ENCODE peak calls at places on chromosomes 16 and 17, in five cellular contexts. M, Q, U, P and Z are unnamed samples.

GRCh38 chr17:78075545-78075944 is 53.0 kb downstream of the TMC6 start:
- DNase-seq in M (no peak), Q (no peak), U (no peak), P (no peak), Z (no peak)

GRCh38 chr17:40555296-40556190 is 9.7 kb downstream of the CCR7 start:
- DNase-seq in M (no peak), Q (no peak), U (no peak), P (no peak), Z (no peak)

GRCh38 chr16:89044394-89045180 is 49.1 kb upstream of the ACSF3 start:
- DNase-seq in M (no peak), Q (no peak), U (no peak), P (no peak), Z (peak)

GRCh38 chr16:14002416-14002815 is 68.7 kb upstream of the MRTFB start:
- DNase-seq in M (no peak), Q (no peak), U (no peak), P (no peak), Z (no peak)

GRCh38 chr16:84058664-84059063 is 16.1 kb upstream of the SLC38A8 start:
- DNase-seq in M (no peak), Q (no peak), U (no peak), P (no peak), Z (no peak)

GRCh38 chr17:56908061-56908542 is 5.7 kb downstream of the TRIM25 start:
- DNase-seq in M (no peak), Q (peak), U (no peak), P (no peak), Z (no peak)

GRCh38 chr16:17412221-17412620 is 58.5 kb downstream of the XYLT1 start:
- DNase-seq in M (no peak), Q (no peak), U (no peak), P (no peak), Z (no peak)

GRCh38 chr16:80778707-80779106 is 25.7 kb downstream of the CDYL2 start:
- DNase-seq in M (no peak), Q (no peak), U (no peak), P (no peak), Z (no peak)

GRCh38 chr16:11402051-11402744 is 56.9 kb downstream of the RMI2 start:
- DNase-seq in M (no peak), Q (no peak), U (no peak), P (no peak), Z (no peak)

GRCh38 chr17:50668838-50669581 is 34.3 kb downstream of the ABCC3 start:
- DNase-seq in M (no peak), Q (no peak), U (no peak), P (no peak), Z (no peak)

GRCh38 chr17:79079421-79080200 is 5.0 kb downstream of the ENGASE start:
- DNase-seq in M (no peak), Q (no peak), U (no peak), P (no peak), Z (no peak)

GRCh38 chr17:7588553-7589203 is 1.2 kb downstream of the SOX15 start:
- DNase-seq in M (no peak), Q (no peak), U (no peak), P (no peak), Z (no peak)

GRCh38 chr16:65195998-65196397 is 74.1 kb upstream of the CDH11 start:
- DNase-seq in M (no peak), Q (no peak), U (no peak), P (no peak), Z (peak)

GRCh38 chr17:67526700-67527099 is 149.6 kb downstream of the PITPNC1 start:
- DNase-seq in M (no peak), Q (no peak), U (no peak), P (no peak), Z (no peak)

GRCh38 chr17:42857389-42857788 is 6.4 kb downstream of the AOC3 start:
- DNase-seq in M (no peak), Q (no peak), U (no peak), P (no peak), Z (no peak)

GRCh38 chr17:4679652-4680051 is 24.3 kb downstream of the PELP1 start:
- DNase-seq in M (peak), Q (no peak), U (no peak), P (peak), Z (no peak)

GRCh38 chr17:76737676-76738467 is at the start of gene MFSD11:
- DNase-seq in M (peak), Q (peak), U (peak), P (peak), Z (peak)

GRCh38 chr17:81832608-81833159 is 407 bp downstream of the MCRIP1 start:
- DNase-seq in M (no peak), Q (no peak), U (no peak), P (no peak), Z (no peak)

GRCh38 chr17:35892091-35892637 is 12.0 kb upstream of the CCL5 start:
- DNase-seq in M (no peak), Q (no peak), U (no peak), P (no peak), Z (no peak)

GRCh38 chr17:76623271-76624146 is 20.0 kb downstream of the ST6GALNAC1 start:
- DNase-seq in M (no peak), Q (peak), U (peak), P (peak), Z (peak)

GRCh38 chr16:31785126-31785525 is 88.5 kb upstream of the ZNF267 start:
- DNase-seq in M (no peak), Q (no peak), U (no peak), P (no peak), Z (no peak)